ENCODE peak calls at places on chromosome 15, in eight cellular contexts. One of them, this sample, is unnamed. For H3K4me1, the result is how much of the 10 kb centered on the place peaks cover.

GRCh38 chr15:75368689-75369239 is 357 bp upstream of the MAN2C1 start:
- DNase-seq in transverse colon: peak
- DNase-seq in upper lobe of left lung: peak
- DNase-seq in suprapubic skin: no peak
- DNase-seq in GM12878: no peak
- DNase-seq in Panc1: no peak
- DNase-seq in sigmoid colon: no peak
- DNase-seq in endothelial cell of umbilical vein: no peak
- DNase-seq in this sample: no peak

GRCh38 chr15:92611995-92612745 is 43.4 kb downstream of the FAM174B start:
- DNase-seq in transverse colon: no peak
- DNase-seq in upper lobe of left lung: no peak
- DNase-seq in suprapubic skin: no peak
- DNase-seq in GM12878: no peak
- DNase-seq in Panc1: no peak
- DNase-seq in sigmoid colon: peak
- DNase-seq in endothelial cell of umbilical vein: no peak
- DNase-seq in this sample: no peak

GRCh38 chr15:74317820-74318375 is 49.5 kb downstream of the CYP11A1 start:
- DNase-seq in transverse colon: peak
- DNase-seq in upper lobe of left lung: no peak
- DNase-seq in suprapubic skin: peak
- DNase-seq in GM12878: no peak
- DNase-seq in Panc1: no peak
- DNase-seq in sigmoid colon: peak
- DNase-seq in endothelial cell of umbilical vein: no peak
- DNase-seq in this sample: no peak

GRCh38 chr15:36585774-36586173 is 6.3 kb downstream of the CDIN1 start:
- DNase-seq in transverse colon: no peak
- DNase-seq in upper lobe of left lung: no peak
- DNase-seq in suprapubic skin: no peak
- DNase-seq in GM12878: no peak
- DNase-seq in Panc1: no peak
- DNase-seq in sigmoid colon: no peak
- DNase-seq in endothelial cell of umbilical vein: no peak
- DNase-seq in this sample: no peak

GRCh38 chr15:83783227-83783626 is 129.3 kb downstream of the ADAMTSL3 start:
- DNase-seq in transverse colon: no peak
- DNase-seq in upper lobe of left lung: no peak
- DNase-seq in suprapubic skin: no peak
- DNase-seq in GM12878: no peak
- DNase-seq in Panc1: no peak
- DNase-seq in sigmoid colon: no peak
- DNase-seq in endothelial cell of umbilical vein: no peak
- DNase-seq in this sample: no peak

GRCh38 chr15:62715946-62716345 is 326.6 kb upstream of the TPM1 start:
- DNase-seq in transverse colon: no peak
- DNase-seq in upper lobe of left lung: no peak
- DNase-seq in suprapubic skin: no peak
- DNase-seq in GM12878: no peak
- DNase-seq in Panc1: no peak
- DNase-seq in sigmoid colon: no peak
- DNase-seq in endothelial cell of umbilical vein: no peak
- DNase-seq in this sample: no peak

GRCh38 chr15:44584162-44584749 is 47.3 kb downstream of the EIF3J start:
- DNase-seq in transverse colon: peak
- DNase-seq in upper lobe of left lung: peak
- DNase-seq in suprapubic skin: no peak
- DNase-seq in GM12878: no peak
- DNase-seq in Panc1: peak
- DNase-seq in sigmoid colon: no peak
- DNase-seq in endothelial cell of umbilical vein: peak
- DNase-seq in this sample: peak

GRCh38 chr15:101501703-101502373 is 12.3 kb upstream of the PCSK6 start:
- DNase-seq in transverse colon: no peak
- DNase-seq in upper lobe of left lung: peak
- DNase-seq in suprapubic skin: peak
- DNase-seq in GM12878: no peak
- DNase-seq in Panc1: no peak
- DNase-seq in sigmoid colon: no peak
- DNase-seq in endothelial cell of umbilical vein: peak
- DNase-seq in this sample: peak

GRCh38 chr15:40240619-40241304 is 1.9 kb downstream of the PAK6 start:
- DNase-seq in transverse colon: no peak
- DNase-seq in upper lobe of left lung: no peak
- DNase-seq in suprapubic skin: peak
- DNase-seq in GM12878: no peak
- DNase-seq in Panc1: no peak
- DNase-seq in sigmoid colon: peak
- DNase-seq in endothelial cell of umbilical vein: no peak
- DNase-seq in this sample: peak

GRCh38 chr15:62110000-62110851 is 43.4 kb downstream of the C2CD4A start:
- DNase-seq in transverse colon: peak
- DNase-seq in upper lobe of left lung: no peak
- DNase-seq in suprapubic skin: no peak
- DNase-seq in GM12878: no peak
- DNase-seq in Panc1: peak
- DNase-seq in sigmoid colon: no peak
- DNase-seq in endothelial cell of umbilical vein: peak
- DNase-seq in this sample: no peak

GRCh38 chr15:67244966-67245478 is 9.4 kb downstream of the AAGAB start:
- DNase-seq in transverse colon: no peak
- DNase-seq in upper lobe of left lung: no peak
- DNase-seq in suprapubic skin: no peak
- DNase-seq in GM12878: no peak
- DNase-seq in Panc1: no peak
- DNase-seq in sigmoid colon: no peak
- DNase-seq in endothelial cell of umbilical vein: no peak
- DNase-seq in this sample: no peak

GRCh38 chr15:81312790-81313543 is 11.0 kb downstream of the STARD5 start:
- DNase-seq in transverse colon: peak
- DNase-seq in upper lobe of left lung: peak
- DNase-seq in suprapubic skin: peak
- DNase-seq in GM12878: no peak
- DNase-seq in Panc1: peak
- DNase-seq in sigmoid colon: peak
- DNase-seq in endothelial cell of umbilical vein: peak
- DNase-seq in this sample: peak

GRCh38 chr15:56052389-56053045 is 59.1 kb upstream of the NEDD4 start:
- DNase-seq in transverse colon: no peak
- DNase-seq in upper lobe of left lung: no peak
- DNase-seq in suprapubic skin: no peak
- DNase-seq in GM12878: no peak
- DNase-seq in Panc1: peak
- DNase-seq in sigmoid colon: no peak
- DNase-seq in endothelial cell of umbilical vein: peak
- DNase-seq in this sample: no peak

GRCh38 chr15:99474041-99474906 is 91.5 kb upstream of the MEF2A start:
- DNase-seq in transverse colon: peak
- DNase-seq in upper lobe of left lung: peak
- DNase-seq in suprapubic skin: peak
- DNase-seq in GM12878: no peak
- DNase-seq in Panc1: no peak
- DNase-seq in sigmoid colon: peak
- DNase-seq in endothelial cell of umbilical vein: no peak
- DNase-seq in this sample: no peak

GRCh38 chr15:85008474-85009260 is 27.0 kb downstream of the PDE8A start:
- DNase-seq in transverse colon: no peak
- DNase-seq in upper lobe of left lung: no peak
- DNase-seq in suprapubic skin: no peak
- DNase-seq in GM12878: no peak
- DNase-seq in Panc1: no peak
- DNase-seq in sigmoid colon: no peak
- DNase-seq in endothelial cell of umbilical vein: no peak
- DNase-seq in this sample: no peak

GRCh38 chr15:100900136-100900894 is 18.8 kb upstream of the LRRK1 start:
- DNase-seq in transverse colon: peak
- DNase-seq in upper lobe of left lung: no peak
- DNase-seq in suprapubic skin: no peak
- DNase-seq in GM12878: no peak
- DNase-seq in Panc1: no peak
- DNase-seq in sigmoid colon: no peak
- DNase-seq in endothelial cell of umbilical vein: no peak
- DNase-seq in this sample: no peak

GRCh38 chr15:91559066-91559465 is 294.4 kb upstream of the SLCO3A1 start:
- DNase-seq in transverse colon: no peak
- DNase-seq in upper lobe of left lung: no peak
- DNase-seq in suprapubic skin: no peak
- DNase-seq in GM12878: no peak
- DNase-seq in Panc1: no peak
- DNase-seq in sigmoid colon: no peak
- DNase-seq in endothelial cell of umbilical vein: no peak
- DNase-seq in this sample: no peak

GRCh38 chr15:99100245-99101173 is 4.4 kb upstream of the SYNM start:
- DNase-seq in transverse colon: peak
- DNase-seq in upper lobe of left lung: peak
- DNase-seq in suprapubic skin: peak
- DNase-seq in GM12878: no peak
- DNase-seq in Panc1: no peak
- DNase-seq in sigmoid colon: peak
- DNase-seq in endothelial cell of umbilical vein: peak
- DNase-seq in this sample: peak

GRCh38 chr15:78907577-78907976 is 34.9 kb downstream of the MORF4L1 start:
- DNase-seq in transverse colon: no peak
- DNase-seq in upper lobe of left lung: no peak
- DNase-seq in suprapubic skin: no peak
- DNase-seq in GM12878: no peak
- DNase-seq in Panc1: no peak
- DNase-seq in sigmoid colon: no peak
- DNase-seq in endothelial cell of umbilical vein: no peak
- DNase-seq in this sample: no peak

GRCh38 chr15:78909160-78909695 is 35.6 kb downstream of the CTSH start:
- DNase-seq in transverse colon: no peak
- DNase-seq in upper lobe of left lung: no peak
- DNase-seq in suprapubic skin: no peak
- DNase-seq in GM12878: no peak
- DNase-seq in Panc1: no peak
- DNase-seq in sigmoid colon: no peak
- DNase-seq in endothelial cell of umbilical vein: no peak
- DNase-seq in this sample: no peak

GRCh38 chr15:78913012-78913411 is 31.8 kb downstream of the CTSH start:
- DNase-seq in transverse colon: no peak
- DNase-seq in upper lobe of left lung: no peak
- DNase-seq in suprapubic skin: no peak
- DNase-seq in GM12878: no peak
- DNase-seq in Panc1: no peak
- DNase-seq in sigmoid colon: no peak
- DNase-seq in endothelial cell of umbilical vein: no peak
- DNase-seq in this sample: no peak

GRCh38 chr15:78910836-78911235 is 34.0 kb downstream of the CTSH start:
- DNase-seq in transverse colon: no peak
- DNase-seq in upper lobe of left lung: no peak
- DNase-seq in suprapubic skin: no peak
- DNase-seq in GM12878: no peak
- DNase-seq in Panc1: no peak
- DNase-seq in sigmoid colon: no peak
- DNase-seq in endothelial cell of umbilical vein: no peak
- DNase-seq in this sample: no peak

GRCh38 chr15:78909791-78910228 is 35.0 kb downstream of the CTSH start:
- DNase-seq in transverse colon: no peak
- DNase-seq in upper lobe of left lung: no peak
- DNase-seq in suprapubic skin: no peak
- DNase-seq in GM12878: peak
- DNase-seq in Panc1: no peak
- DNase-seq in sigmoid colon: no peak
- DNase-seq in endothelial cell of umbilical vein: peak
- DNase-seq in this sample: no peak
- TF ChIP-seq POLR2AphosphoS5 in transverse colon: no peak
- TF ChIP-seq POLR2AphosphoS5 in upper lobe of left lung: no peak
- TF ChIP-seq POLR2AphosphoS5 in suprapubic skin: no peak
- TF ChIP-seq POLR2AphosphoS5 in GM12878: no peak
- TF ChIP-seq POLR2AphosphoS5 in Panc1: no peak
- TF ChIP-seq POLR2AphosphoS5 in sigmoid colon: no peak
- TF ChIP-seq POLR2AphosphoS5 in endothelial cell of umbilical vein: no peak
- TF ChIP-seq POLR2AphosphoS5 in this sample: no peak

GRCh38 chr15:72936237-72936636 is 116.0 kb upstream of the NEO1 start:
- DNase-seq in transverse colon: no peak
- DNase-seq in upper lobe of left lung: no peak
- DNase-seq in suprapubic skin: no peak
- DNase-seq in GM12878: no peak
- DNase-seq in Panc1: no peak
- DNase-seq in sigmoid colon: no peak
- DNase-seq in endothelial cell of umbilical vein: no peak
- DNase-seq in this sample: no peak
- H3K4me1 ChIP-seq in transverse colon: under half
- H3K4me1 ChIP-seq in upper lobe of left lung: under half
- H3K4me1 ChIP-seq in suprapubic skin: under half
- H3K4me1 ChIP-seq in GM12878: under half
- H3K4me1 ChIP-seq in Panc1: under half
- H3K4me1 ChIP-seq in sigmoid colon: under half
- H3K4me1 ChIP-seq in endothelial cell of umbilical vein: under half
- H3K4me1 ChIP-seq in this sample: under half

GRCh38 chr15:82750831-82751181 is 41.1 kb upstream of the AP3B2 start:
- DNase-seq in transverse colon: no peak
- DNase-seq in upper lobe of left lung: peak
- DNase-seq in suprapubic skin: no peak
- DNase-seq in GM12878: peak
- DNase-seq in Panc1: no peak
- DNase-seq in sigmoid colon: no peak
- DNase-seq in endothelial cell of umbilical vein: no peak
- DNase-seq in this sample: no peak

GRCh38 chr15:82749951-82750830 is 40.5 kb upstream of the AP3B2 start:
- DNase-seq in transverse colon: peak
- DNase-seq in upper lobe of left lung: peak
- DNase-seq in suprapubic skin: peak
- DNase-seq in GM12878: peak
- DNase-seq in Panc1: peak
- DNase-seq in sigmoid colon: peak
- DNase-seq in endothelial cell of umbilical vein: peak
- DNase-seq in this sample: peak

GRCh38 chr15:82743810-82744209 is 34.1 kb upstream of the AP3B2 start:
- DNase-seq in transverse colon: no peak
- DNase-seq in upper lobe of left lung: no peak
- DNase-seq in suprapubic skin: no peak
- DNase-seq in GM12878: no peak
- DNase-seq in Panc1: no peak
- DNase-seq in sigmoid colon: no peak
- DNase-seq in endothelial cell of umbilical vein: no peak
- DNase-seq in this sample: no peak

DNA sequence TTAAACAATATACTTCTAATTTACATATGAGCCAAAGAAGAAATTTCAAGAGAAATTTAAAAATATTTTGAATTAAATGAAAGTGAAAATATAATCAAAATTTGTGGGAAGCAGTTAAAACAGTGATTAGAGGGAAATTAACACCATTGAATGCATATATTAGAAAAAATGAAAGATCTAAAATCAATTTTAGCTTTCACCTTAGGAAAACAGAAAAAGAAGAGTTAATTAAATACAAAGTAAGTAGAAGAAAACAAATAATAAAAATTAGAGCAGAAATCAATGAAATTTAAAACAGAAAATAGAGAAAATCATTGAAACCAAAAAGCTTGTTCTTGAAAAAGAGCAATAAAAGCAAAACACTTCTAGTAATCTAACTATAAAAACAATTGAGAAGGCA is 38.6 kb upstream of the AP3B2 start:
- DNase-seq in transverse colon: no peak
- DNase-seq in upper lobe of left lung: no peak
- DNase-seq in suprapubic skin: no peak
- DNase-seq in GM12878: no peak
- DNase-seq in Panc1: no peak
- DNase-seq in sigmoid colon: no peak
- DNase-seq in endothelial cell of umbilical vein: no peak
- DNase-seq in this sample: no peak
- H3K27ac ChIP-seq in transverse colon: no peak
- H3K27ac ChIP-seq in upper lobe of left lung: no peak
- H3K27ac ChIP-seq in suprapubic skin: no peak
- H3K27ac ChIP-seq in GM12878: no peak
- H3K27ac ChIP-seq in Panc1: no peak
- H3K27ac ChIP-seq in sigmoid colon: no peak
- H3K27ac ChIP-seq in endothelial cell of umbilical vein: no peak
- H3K27ac ChIP-seq in this sample: no peak

GRCh38 chr15:58962662-58963565 is 24.5 kb upstream of the RNF111 start:
- DNase-seq in transverse colon: no peak
- DNase-seq in upper lobe of left lung: no peak
- DNase-seq in suprapubic skin: no peak
- DNase-seq in GM12878: no peak
- DNase-seq in Panc1: no peak
- DNase-seq in sigmoid colon: no peak
- DNase-seq in endothelial cell of umbilical vein: no peak
- DNase-seq in this sample: no peak
- TF ChIP-seq POLR2AphosphoS5 in transverse colon: no peak
- TF ChIP-seq POLR2AphosphoS5 in upper lobe of left lung: no peak
- TF ChIP-seq POLR2AphosphoS5 in suprapubic skin: no peak
- TF ChIP-seq POLR2AphosphoS5 in GM12878: no peak
- TF ChIP-seq POLR2AphosphoS5 in Panc1: no peak
- TF ChIP-seq POLR2AphosphoS5 in sigmoid colon: no peak
- TF ChIP-seq POLR2AphosphoS5 in endothelial cell of umbilical vein: no peak
- TF ChIP-seq POLR2AphosphoS5 in this sample: no peak

This sample was measured in spleen.